ENCODE peak calls at places on chromosomes 2 and 18, in four cellular contexts. W, X, S and R are unnamed samples.

GRCh38 chr2:176514805-176515500 is 245.7 kb downstream of the MTX2 start:
- DNase-seq in W (no peak), X (peak; percentile 62), S (no peak), R (no peak)

GRCh38 chr2:86238354-86238753 is 39.1 kb downstream of the MRPL35 start:
- DNase-seq in W (no peak), S (no peak), X (no peak), R (no peak)

GRCh38 chr2:188333751-188334524 is 42.3 kb downstream of the GULP1 start:
- DNase-seq in W (peak; percentile 59), S (no peak), X (no peak), R (no peak)

GRCh38 chr18:58257461-58257860 is 213.4 kb downstream of the NEDD4L start:
- DNase-seq in S (no peak), X (peak; percentile 15), W (no peak), R (no peak)

GRCh38 chr18:63575680-63576079 is 11.5 kb upstream of the SERPINB13 start:
- DNase-seq in X (no peak), W (no peak), S (no peak), R (no peak)

GRCh38 chr18:26863921-26864497 is 1.5 kb downstream of the AQP4 start:
- DNase-seq in S (no peak), W (no peak), X (no peak), R (no peak)

GRCh38 chr2:56522605-56523089 is 338.9 kb downstream of the CCDC85A start:
- DNase-seq in S (no peak), W (no peak), X (peak; percentile 39), R (no peak)

GRCh38 chr2:66058675-66059074 is 376.2 kb upstream of the MEIS1 start:
- DNase-seq in S (no peak), W (no peak), X (no peak), R (no peak)

GRCh38 chr2:237581751-237582746 is 8.5 kb downstream of the RAB17 start:
- DNase-seq in X (peak; percentile 73), W (peak; percentile 73), S (peak; percentile 7), R (no peak)

GRCh38 chr2:52861606-52862005 is 906.0 kb upstream of the CHAC2 start:
- DNase-seq in X (no peak), W (no peak), S (no peak), R (no peak)

GRCh38 chr2:204550738-204551137 is 5.5 kb downstream of the PARD3B start:
- DNase-seq in S (peak; percentile 90), X (peak; percentile 28), W (no peak), R (no peak)

GRCh38 chr2:201257381-201257940 is 2.9 kb upstream of the CASP8 start:
- DNase-seq in S (no peak), X (no peak), W (no peak), R (no peak)

GRCh38 chr2:238155051-238155760 is 3.6 kb upstream of the ERFE start:
- DNase-seq in S (peak; percentile 37), X (peak; percentile 84), W (peak; percentile 68), R (no peak)

GRCh38 chr2:28904802-28905499 is 10.5 kb downstream of the WDR43 start:
- DNase-seq in X (no peak), W (no peak), S (no peak), R (no peak)

GRCh38 chr2:109213646-109214417 is 84.8 kb downstream of the SH3RF3 start:
- DNase-seq in S (no peak), X (peak; percentile 94), W (no peak), R (no peak)

DNA sequence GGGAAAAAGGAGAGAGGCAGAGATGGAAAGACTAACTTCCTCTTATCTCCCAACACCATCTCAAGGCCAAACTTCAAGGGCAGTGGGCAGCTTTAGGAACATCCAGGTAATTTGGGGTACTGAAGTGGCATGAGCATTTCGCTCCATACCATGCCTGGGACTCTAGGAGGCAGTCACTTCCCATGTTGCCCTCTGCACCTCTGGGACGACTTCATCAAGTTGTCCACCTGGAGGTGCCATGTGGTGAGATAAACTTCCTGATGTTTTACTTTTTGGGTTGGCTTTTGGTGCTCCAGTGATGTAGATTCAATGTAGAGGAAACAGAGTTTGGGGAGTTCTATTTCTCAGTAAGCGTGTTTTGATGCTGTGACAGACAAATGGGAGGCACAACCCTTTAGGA is 56.3 kb upstream of the UPP2 start:
- DNase-seq in X (no peak), S (no peak), W (peak; percentile 33), R (no peak)
- TF ChIP-seq CTCF in X (no peak), S (no peak), W (peak; percentile 76), R (no peak)

GRCh38 chr2:235669983-235670962 is 176.4 kb downstream of the AGAP1 start:
- DNase-seq in W (peak; percentile 67), S (no peak), X (peak; percentile 79), R (no peak)
- TF ChIP-seq CTCF in W (peak; percentile 62), S (peak; percentile 57), X (peak; percentile 33), R (no peak)

GRCh38 chr2:102185347-102185746 is 1.5 kb upstream of the IL1RL2 start:
- DNase-seq in W (no peak), S (no peak), X (peak; percentile 64), R (no peak)

GRCh38 chr2:102186676-102187190 is at the start of gene IL1RL2:
- DNase-seq in X (no peak), S (no peak), W (no peak), R (no peak)

GRCh38 chr2:102184018-102184417 is 2.8 kb upstream of the IL1RL2 start:
- DNase-seq in W (no peak), X (no peak), S (no peak), R (no peak)

GRCh38 chr2:102190425-102191107 is 3.7 kb downstream of the IL1RL2 start:
- DNase-seq in X (no peak), S (no peak), W (no peak), R (no peak)

GRCh38 chr2:102187191-102188150 is 648 bp downstream of the IL1RL2 start:
- DNase-seq in S (no peak), W (no peak), X (peak; percentile 65), R (peak; percentile 42)
- TF ChIP-seq CTCF in S (peak; percentile 46), W (no peak), X (peak; percentile 48), R (no peak)

DNA sequence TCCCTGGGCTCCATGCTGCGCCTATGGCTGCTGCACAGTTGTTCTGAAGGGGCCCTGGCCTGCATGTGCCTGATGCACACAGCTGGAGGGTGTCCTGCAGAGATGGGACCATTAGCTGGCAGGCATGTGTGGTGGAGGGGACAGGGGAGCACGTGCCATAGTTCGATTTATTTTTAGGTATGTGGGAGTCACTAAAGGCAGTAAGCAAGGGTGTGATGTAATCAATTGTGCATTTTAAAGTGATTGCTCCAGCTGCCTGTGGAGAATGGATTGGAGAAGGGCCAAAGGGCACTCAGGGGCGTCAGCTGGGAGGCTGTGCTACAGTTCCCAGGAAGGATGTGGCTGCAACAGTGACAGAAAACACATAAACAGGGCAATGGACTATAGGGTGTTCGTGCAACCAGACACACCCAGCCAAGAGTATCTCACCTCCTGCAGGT is 205.1 kb downstream of the ARL4C start:
- DNase-seq in W (no peak), S (peak; percentile 60), X (peak; percentile 78), R (no peak)
- TF ChIP-seq CTCF in W (no peak), S (no peak), X (no peak), R (no peak)

GRCh38 chr2:8544786-8545631 is 136.8 kb upstream of the ID2 start:
- DNase-seq in S (peak; percentile 65), W (peak; percentile 88), X (peak; percentile 95), R (peak; percentile 60)
- TF ChIP-seq CTCF in S (peak; percentile 73), W (peak; percentile 72), X (peak; percentile 48), R (no peak)

GRCh38 chr2:111957872-111958354 is 59.5 kb downstream of the MERTK start:
- DNase-seq in S (no peak), W (no peak), X (peak; percentile 22), R (no peak)

GRCh38 chr2:111961663-111962062 is 63.3 kb downstream of the MERTK start:
- DNase-seq in X (no peak), S (no peak), W (no peak), R (no peak)

GRCh38 chr2:111952871-111953497 is 54.6 kb downstream of the MERTK start:
- DNase-seq in W (no peak), S (no peak), X (no peak), R (no peak)

GRCh38 chr2:111954602-111955332 is 56.4 kb downstream of the MERTK start:
- DNase-seq in S (no peak), W (no peak), X (no peak), R (no peak)

GRCh38 chr2:111958901-111959300 is 60.5 kb downstream of the MERTK start:
- DNase-seq in W (no peak), X (no peak), S (no peak), R (no peak)
- TF ChIP-seq CTCF in W (no peak), X (no peak), S (no peak), R (no peak)

GRCh38 chr2:121471571-121472464 is 58.9 kb upstream of the RNU4ATAC start:
- DNase-seq in S (peak; percentile 47), W (no peak), X (peak; percentile 39), R (no peak)
- TF ChIP-seq CTCF in S (no peak), W (no peak), X (no peak), R (no peak)

GRCh38 chr2:199955339-199956061 is at the start of the genes MAIP1 and TYW5:
- DNase-seq in S (no peak), X (peak; percentile 80), W (peak; percentile 85), R (peak; percentile 44)
- TF ChIP-seq CTCF in S (peak; percentile 45), X (no peak), W (peak; percentile 24), R (no peak)